ENCODE peak calls at places on chromosome 13, in eight cellular contexts. I is cardiac muscle cell; S is GM06990; F is posterior cingulate gyrus; J is MM.1S; G is A172; U is stimulated activated CD4-positive, alpha-beta T cell treated with anti-CD3 and anti-CD28 coated beads, Interleukin-15, amount 100 ng/mL, for 48 hours; H is EL. L is an unnamed sample.

GRCh38 chr13:105464249-105464648 is 1071.2 kb downstream of the EFNB2 start:
- DNase-seq in I (no peak), S (no peak), F (no peak), J (no peak), G (no peak), U (no peak), H (peak; percentile 16), L (no peak)

GRCh38 chr13:46469064-46469463 is 82.0 kb upstream of the RUBCNL start:
- DNase-seq in I (no peak), S (no peak), F (no peak), J (no peak), G (peak; percentile 59), U (no peak), H (peak; percentile 53), L (peak; percentile 84)

GRCh38 chr13:93244918-93245280 is 18.3 kb downstream of the GPC6 start:
- DNase-seq in I (no peak), S (no peak), F (no peak), J (no peak), G (peak; percentile 55), U (no peak), H (peak; percentile 48), L (peak; percentile 79)

GRCh38 chr13:77143325-77143907 is 116.5 kb upstream of the FBXL3 start:
- DNase-seq in I (no peak), S (no peak), F (no peak), J (no peak), G (no peak), U (no peak), H (peak; percentile 1), L (peak; percentile 34)

GRCh38 chr13:102606537-102607309 is 9.9 kb downstream of the TPP2 start:
- DNase-seq in I (no peak), S (no peak), F (no peak), J (no peak), G (no peak), U (no peak), H (no peak), L (no peak)

GRCh38 chr13:39185326-39185725 is 147.1 kb downstream of the NHLRC3 start:
- DNase-seq in I (no peak), S (no peak), F (no peak), J (no peak), G (no peak), U (no peak), H (no peak), L (no peak)

GRCh38 chr13:31951215-31951678 is 80.3 kb upstream of the FRY start:
- DNase-seq in I (peak; percentile 8), S (peak; percentile 79), F (no peak), J (peak; percentile 53), G (peak; percentile 19), U (no peak), H (no peak), L (no peak)

GRCh38 chr13:113759525-113760137 is 605 bp downstream of the TMEM255B start:
- DNase-seq in I (peak; percentile 13), S (no peak), F (no peak), J (no peak), G (peak; percentile 10), U (no peak), H (peak; percentile 23), L (peak; percentile 22)

GRCh38 chr13:50126378-50127016 is 111.3 kb downstream of the KCNRG start:
- DNase-seq in I (peak; percentile 36), S (peak; percentile 11), F (no peak), J (peak; percentile 30), G (no peak), U (no peak), H (no peak), L (no peak)

GRCh38 chr13:41562541-41563178 is 105.3 kb downstream of the RGCC start:
- DNase-seq in I (no peak), S (no peak), F (no peak), J (no peak), G (no peak), U (no peak), H (no peak), L (no peak)

GRCh38 chr13:106612688-106613087 is 44.8 kb upstream of the ARGLU1 start:
- DNase-seq in I (peak; percentile 53), S (no peak), F (no peak), J (no peak), G (no peak), U (no peak), H (no peak), L (no peak)

GRCh38 chr13:39148513-39148961 is 110.3 kb downstream of the NHLRC3 start:
- DNase-seq in I (no peak), S (no peak), F (no peak), J (no peak), G (peak; percentile 53), U (no peak), H (peak; percentile 37), L (peak; percentile 33)

GRCh38 chr13:72985610-72986009 is 73.2 kb upstream of the KLF5 start:
- DNase-seq in I (no peak), S (no peak), F (no peak), J (no peak), G (no peak), U (no peak), H (no peak), L (no peak)